ENCODE peak calls at places on chromosomes 13 and 19, in seven cellular contexts. One of them, this sample, is unnamed.

GRCh38 chr19:52010674-52011073 is 2.7 kb upstream of the ZNF615 start:
- DNase-seq in BJ: no peak
- DNase-seq in stimulated activated CD8-positive, alpha-beta memory T cell treated with anti-CD3 and anti-CD28 coated beads, Interleukin-7, amount 100 ng/mL, for 4 hours: no peak
- DNase-seq in SK-N-DZ: no peak
- DNase-seq in left ventricle myocardium inferior: no peak
- DNase-seq in A172: no peak
- DNase-seq in kidney tubule cell: no peak
- DNase-seq in this sample: no peak

GRCh38 chr19:49863935-49864320 is 3.4 kb downstream of the PNKP start:
- DNase-seq in BJ: no peak
- DNase-seq in stimulated activated CD8-positive, alpha-beta memory T cell treated with anti-CD3 and anti-CD28 coated beads, Interleukin-7, amount 100 ng/mL, for 4 hours: no peak
- DNase-seq in SK-N-DZ: no peak
- DNase-seq in left ventricle myocardium inferior: no peak
- DNase-seq in A172: no peak
- DNase-seq in kidney tubule cell: no peak
- DNase-seq in this sample: no peak

GRCh38 chr13:113596321-113597200 is 12.0 kb downstream of the TFDP1 start:
- DNase-seq in BJ: no peak
- DNase-seq in stimulated activated CD8-positive, alpha-beta memory T cell treated with anti-CD3 and anti-CD28 coated beads, Interleukin-7, amount 100 ng/mL, for 4 hours: no peak
- DNase-seq in SK-N-DZ: no peak
- DNase-seq in left ventricle myocardium inferior: peak; percentile 10
- DNase-seq in A172: no peak
- DNase-seq in kidney tubule cell: no peak
- DNase-seq in this sample: peak; percentile 36

GRCh38 chr19:22144394-22144793 is 52.4 kb downstream of the ZNF676 start:
- DNase-seq in BJ: no peak
- DNase-seq in stimulated activated CD8-positive, alpha-beta memory T cell treated with anti-CD3 and anti-CD28 coated beads, Interleukin-7, amount 100 ng/mL, for 4 hours: no peak
- DNase-seq in SK-N-DZ: peak; percentile 3
- DNase-seq in left ventricle myocardium inferior: no peak
- DNase-seq in A172: peak; percentile 3
- DNase-seq in kidney tubule cell: no peak
- DNase-seq in this sample: no peak

GRCh38 chr19:6274756-6275155 is 5.0 kb downstream of the MLLT1 start:
- DNase-seq in BJ: no peak
- DNase-seq in stimulated activated CD8-positive, alpha-beta memory T cell treated with anti-CD3 and anti-CD28 coated beads, Interleukin-7, amount 100 ng/mL, for 4 hours: no peak
- DNase-seq in SK-N-DZ: no peak
- DNase-seq in left ventricle myocardium inferior: no peak
- DNase-seq in A172: no peak
- DNase-seq in kidney tubule cell: no peak
- DNase-seq in this sample: no peak

GRCh38 chr13:43057653-43058317 is 34.4 kb downstream of the DNAJC15 start:
- DNase-seq in BJ: no peak
- DNase-seq in stimulated activated CD8-positive, alpha-beta memory T cell treated with anti-CD3 and anti-CD28 coated beads, Interleukin-7, amount 100 ng/mL, for 4 hours: no peak
- DNase-seq in SK-N-DZ: no peak
- DNase-seq in left ventricle myocardium inferior: no peak
- DNase-seq in A172: peak; percentile 62
- DNase-seq in kidney tubule cell: no peak
- DNase-seq in this sample: no peak

GRCh38 chr13:99385161-99385560 is 78.0 kb upstream of the GPR183 start:
- DNase-seq in BJ: no peak
- DNase-seq in stimulated activated CD8-positive, alpha-beta memory T cell treated with anti-CD3 and anti-CD28 coated beads, Interleukin-7, amount 100 ng/mL, for 4 hours: no peak
- DNase-seq in SK-N-DZ: no peak
- DNase-seq in left ventricle myocardium inferior: no peak
- DNase-seq in A172: no peak
- DNase-seq in kidney tubule cell: no peak
- DNase-seq in this sample: no peak

GRCh38 chr13:28719656-28720055 is 886 bp upstream of the SLC46A3 start:
- DNase-seq in BJ: peak; percentile 77
- DNase-seq in stimulated activated CD8-positive, alpha-beta memory T cell treated with anti-CD3 and anti-CD28 coated beads, Interleukin-7, amount 100 ng/mL, for 4 hours: no peak
- DNase-seq in SK-N-DZ: no peak
- DNase-seq in left ventricle myocardium inferior: no peak
- DNase-seq in A172: peak; percentile 87
- DNase-seq in kidney tubule cell: peak; percentile 32
- DNase-seq in this sample: no peak

GRCh38 chr13:108943842-108944241 is 314.4 kb downstream of the MYO16 start:
- DNase-seq in BJ: no peak
- DNase-seq in stimulated activated CD8-positive, alpha-beta memory T cell treated with anti-CD3 and anti-CD28 coated beads, Interleukin-7, amount 100 ng/mL, for 4 hours: no peak
- DNase-seq in SK-N-DZ: no peak
- DNase-seq in left ventricle myocardium inferior: no peak
- DNase-seq in A172: no peak
- DNase-seq in kidney tubule cell: no peak
- DNase-seq in this sample: no peak

GRCh38 chr13:102091231-102091630 is 310.6 kb downstream of the FGF14 start:
- DNase-seq in BJ: no peak
- DNase-seq in stimulated activated CD8-positive, alpha-beta memory T cell treated with anti-CD3 and anti-CD28 coated beads, Interleukin-7, amount 100 ng/mL, for 4 hours: no peak
- DNase-seq in SK-N-DZ: peak; percentile 55
- DNase-seq in left ventricle myocardium inferior: no peak
- DNase-seq in A172: peak; percentile 29
- DNase-seq in kidney tubule cell: peak; percentile 29
- DNase-seq in this sample: no peak